ENCODE peak calls at places on chromosomes 2 and 18, in ten cellular contexts. J is body of pancreas, Y is left ventricle myocardium inferior, N is osteocyte, D is OCI-LY7, M is choroid plexus epithelial cell, I is upper lobe of right lung, X is uterus, S is fibroblast of mammary gland, R is HL-60. G is an unnamed sample.

GRCh38 chr2:30361751-30362394 is 85.2 kb upstream of the LCLAT1 start:
- DNase-seq in Y (no peak), J (no peak), M (no peak), R (no peak), X (no peak), S (no peak), N (no peak), D (no peak), I (no peak), G (no peak)

GRCh38 chr2:217827430-217828201 is 175.2 kb downstream of the TNS1 start:
- DNase-seq in N (no peak), J (peak), S (peak), I (peak), D (no peak), R (no peak), X (no peak), Y (peak), M (no peak), G (no peak)

GRCh38 chr2:44479127-44479887 is 117.6 kb downstream of the CAMKMT start:
- DNase-seq in X (no peak), D (peak), Y (no peak), J (peak), R (peak), M (peak), I (no peak), N (no peak), S (peak), G (peak)

GRCh38 chr2:20648831-20649230 is 2.1 kb downstream of the HS1BP3 start:
- DNase-seq in N (no peak), Y (no peak), J (no peak), X (no peak), R (no peak), I (no peak), D (no peak), M (no peak), S (no peak), G (no peak)

GRCh38 chr2:12948963-12949353 is 232.2 kb downstream of the TRIB2 start:
- DNase-seq in D (no peak), X (no peak), N (no peak), J (no peak), M (no peak), R (no peak), S (no peak), Y (no peak), I (no peak), G (no peak)

GRCh38 chr2:71157124-71157802 is 26.8 kb downstream of the MPHOSPH10 start:
- DNase-seq in Y (peak), X (peak), J (peak), I (no peak), M (peak), D (peak), S (peak), N (no peak), R (peak), G (no peak)

GRCh38 chr18:37578886-37579513 is 13.4 kb upstream of the CELF4 start:
- DNase-seq in J (no peak), S (peak), X (no peak), Y (no peak), I (no peak), M (peak), R (peak), D (peak), N (no peak), G (no peak)

GRCh38 chr2:20450201-20451108 is 3.6 kb downstream of the RHOB start:
- DNase-seq in N (no peak), J (peak), S (peak), R (no peak), X (peak), M (peak), Y (peak), D (no peak), I (no peak), G (peak)

GRCh38 chr2:42835577-42836371 is 43.4 kb upstream of the HAAO start:
- DNase-seq in S (peak), D (no peak), M (peak), J (peak), N (peak), Y (no peak), X (peak), I (peak), R (peak), G (peak)

GRCh38 chr2:68141875-68142274 is 15.8 kb upstream of the PNO1 start:
- DNase-seq in X (no peak), R (no peak), D (no peak), I (no peak), N (no peak), Y (no peak), J (no peak), M (no peak), S (no peak), G (no peak)

GRCh38 chr18:8703181-8703638 is 2.1 kb upstream of the MTCL1 start:
- DNase-seq in N (peak), M (no peak), J (no peak), D (no peak), R (no peak), X (no peak), I (no peak), Y (no peak), S (no peak), G (no peak)

GRCh38 chr2:135638825-135639224 is 102.8 kb upstream of the UBXN4 start:
- DNase-seq in S (no peak), R (no peak), Y (no peak), D (no peak), I (no peak), J (no peak), X (no peak), M (peak), N (no peak), G (no peak)

GRCh38 chr2:122749347-122749850 is 993.9 kb downstream of the TSN start:
- DNase-seq in N (no peak), S (no peak), J (no peak), Y (no peak), I (no peak), D (no peak), R (no peak), X (no peak), M (no peak), G (no peak)

GRCh38 chr2:109647636-109648035 is 33.5 kb downstream of the SOWAHC start:
- DNase-seq in D (no peak), X (no peak), I (no peak), N (no peak), S (no peak), R (no peak), Y (no peak), J (no peak), M (peak), G (peak)

GRCh38 chr2:216508229-216508628 is 9.6 kb downstream of the RPL37A start:
- DNase-seq in X (no peak), M (no peak), N (no peak), D (no peak), R (no peak), Y (no peak), I (no peak), S (no peak), J (no peak), G (no peak)

GRCh38 chr2:38233231-38233983 is 143.7 kb downstream of the ATL2 start:
- DNase-seq in M (peak), Y (no peak), J (no peak), I (no peak), R (no peak), N (no peak), D (no peak), S (peak), X (no peak), G (peak)

GRCh38 chr18:70228546-70228945 is 23.1 kb upstream of the RTTN start:
- DNase-seq in X (no peak), R (peak), D (no peak), M (no peak), N (no peak), I (no peak), J (no peak), Y (no peak), S (peak), G (no peak)

GRCh38 chr2:160039166-160039903 is 23.1 kb downstream of the PLA2R1 start:
- DNase-seq in X (peak), D (no peak), I (no peak), R (no peak), N (no peak), M (peak), S (peak), Y (no peak), J (peak), G (no peak)

GRCh38 chr18:71221405-71221804 is 932.6 kb downstream of the SOCS6 start:
- DNase-seq in M (no peak), S (no peak), D (no peak), J (no peak), Y (no peak), R (no peak), N (no peak), I (no peak), X (no peak), G (no peak)

GRCh38 chr2:62992561-62992960 is 58.1 kb upstream of the OTX1 start:
- DNase-seq in X (no peak), S (no peak), Y (no peak), M (no peak), I (no peak), D (no peak), J (no peak), R (no peak), N (no peak), G (no peak)

GRCh38 chr18:22167471-22168151 is 1.8 kb upstream of the GATA6 start:
- DNase-seq in X (peak), D (no peak), S (no peak), I (no peak), J (peak), Y (peak), M (no peak), R (no peak), N (no peak), G (no peak)

GRCh38 chr2:222180619-222181018 is 118.2 kb downstream of the PAX3 start:
- DNase-seq in I (no peak), Y (no peak), N (no peak), R (no peak), X (no peak), M (no peak), D (no peak), S (peak), J (no peak), G (no peak)

GRCh38 chr2:113192459-113193100 is 18.8 kb downstream of the PSD4 start:
- DNase-seq in N (no peak), R (no peak), X (no peak), J (no peak), S (no peak), Y (no peak), I (no peak), D (no peak), M (no peak), G (no peak)
- TF ChIP-seq CTCF in N (no peak), R (no peak), X (no peak), J (no peak), S (no peak), Y (no peak), I (no peak), D (no peak), M (peak), G (no peak)

DNA sequence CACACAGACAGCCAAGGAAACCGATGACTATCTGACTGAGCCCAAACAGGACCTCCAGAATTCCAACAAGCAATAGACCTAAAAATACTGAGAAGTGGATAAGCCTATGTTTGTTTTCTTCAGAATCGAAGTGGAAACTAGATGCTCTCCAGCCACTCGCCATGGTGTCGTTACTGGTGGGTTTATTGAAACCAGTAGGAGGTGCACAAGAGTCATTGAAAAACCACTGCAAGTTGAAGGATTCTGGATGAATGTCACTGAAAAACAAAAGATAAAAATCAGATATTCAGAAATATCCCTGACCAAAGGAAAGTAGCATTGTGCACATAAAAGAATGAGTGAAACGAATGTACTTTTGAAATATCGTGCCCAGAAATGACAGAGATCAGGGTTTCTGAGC is 15.3 kb downstream of the TM4SF20 start:
- DNase-seq in I (no peak), M (peak), N (no peak), Y (no peak), D (no peak), X (no peak), R (no peak), S (peak), J (no peak), G (no peak)
- TF ChIP-seq CTCF in I (no peak), M (peak), N (no peak), Y (no peak), D (peak), X (no peak), R (no peak), S (peak), J (peak), G (peak)

GRCh38 chr18:61001138-61001537 is 332.1 kb upstream of the CDH20 start:
- DNase-seq in M (no peak), I (no peak), N (no peak), J (no peak), Y (no peak), D (no peak), R (no peak), S (peak), X (no peak), G (peak)

DNA sequence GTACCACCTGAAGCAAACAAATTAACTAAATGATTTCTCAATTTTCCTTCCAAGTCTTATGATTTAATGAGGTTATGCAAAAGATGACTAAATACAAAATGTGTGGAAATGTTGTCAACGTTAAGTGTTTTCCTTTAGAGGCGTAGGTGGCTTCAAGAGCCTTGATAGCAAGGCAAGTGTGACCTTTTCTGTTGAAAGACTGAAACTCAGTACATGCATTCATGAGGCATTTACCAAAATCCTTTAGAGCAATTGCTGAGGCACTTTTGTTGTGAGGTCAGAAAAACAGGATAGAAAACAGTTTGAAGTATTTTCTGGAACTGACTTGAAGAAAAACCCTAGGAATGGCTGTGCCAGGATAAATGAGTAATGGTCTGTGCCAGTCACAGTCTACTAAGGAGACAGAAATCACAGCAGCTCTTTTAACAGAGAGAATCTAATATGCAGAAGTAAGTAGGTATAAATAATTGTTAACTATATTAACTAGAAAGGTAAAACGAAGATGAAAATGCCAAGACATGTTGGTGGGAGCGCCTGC is 326.5 kb upstream of the CDH20 start:
- DNase-seq in D (no peak), R (no peak), X (no peak), J (no peak), Y (no peak), I (no peak), N (no peak), S (no peak), M (no peak), G (no peak)
- TF ChIP-seq CTCF in D (no peak), R (no peak), X (no peak), J (no peak), Y (no peak), I (no peak), N (no peak), S (no peak), M (no peak), G (no peak)

GRCh38 chr2:79982445-79982844 is 322.1 kb downstream of the LRRTM1 start:
- DNase-seq in J (no peak), I (peak), Y (no peak), M (no peak), R (peak), X (no peak), D (peak), S (no peak), N (no peak), G (no peak)
- TF ChIP-seq CTCF in J (peak), I (peak), Y (peak), M (no peak), R (peak), X (no peak), D (peak), S (peak), N (peak), G (peak)

GRCh38 chr2:195533771-195534642 is 123.0 kb upstream of the SLC39A10 start:
- DNase-seq in D (peak), X (no peak), I (peak), R (no peak), N (no peak), J (peak), S (peak), Y (peak), M (peak), G (peak)
- TF ChIP-seq CTCF in D (peak), X (no peak), I (no peak), R (no peak), N (peak), J (no peak), S (no peak), Y (no peak), M (peak), G (peak)

GRCh38 chr2:60339286-60339685 is 214.2 kb downstream of the BCL11A start:
- DNase-seq in J (no peak), I (no peak), S (no peak), R (no peak), N (peak), D (no peak), Y (no peak), X (no peak), M (no peak), G (no peak)

GRCh38 chr2:60336442-60337141 is 216.9 kb downstream of the BCL11A start:
- DNase-seq in J (no peak), I (no peak), D (peak), S (no peak), M (no peak), R (peak), N (peak), Y (no peak), X (no peak), G (no peak)

GRCh38 chr2:60334610-60335009 is 218.8 kb downstream of the BCL11A start:
- DNase-seq in J (no peak), R (peak), N (peak), M (no peak), X (no peak), D (no peak), I (no peak), Y (no peak), S (no peak), G (no peak)

GRCh38 chr2:60335533-60336237 is 217.8 kb downstream of the BCL11A start:
- DNase-seq in N (peak), I (no peak), Y (no peak), J (peak), R (peak), S (no peak), M (no peak), D (no peak), X (no peak), G (no peak)

DNA sequence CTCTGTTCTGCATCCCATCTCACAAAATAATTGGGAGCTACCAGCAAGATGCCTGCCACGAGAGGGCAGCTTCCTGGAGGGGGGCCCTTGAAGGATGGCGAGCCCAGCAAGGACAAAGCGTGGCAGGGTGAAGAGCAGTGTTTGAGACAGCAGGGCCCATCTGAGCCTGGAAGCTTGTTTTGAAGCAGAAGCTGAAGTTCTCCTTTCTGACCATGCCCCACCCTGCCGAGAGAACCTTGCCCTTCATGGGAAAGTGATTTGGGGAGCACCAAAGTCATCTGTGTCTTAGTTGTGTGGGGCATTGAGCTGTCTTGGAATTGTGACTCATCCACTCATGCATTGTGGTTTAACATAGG is 216.3 kb downstream of the BCL11A start:
- DNase-seq in D (peak), R (peak), Y (peak), J (peak), I (peak), S (no peak), M (no peak), N (peak), X (no peak), G (no peak)
- TF ChIP-seq CTCF in D (peak), R (no peak), Y (peak), J (peak), I (no peak), S (no peak), M (no peak), N (no peak), X (no peak), G (peak)

GRCh38 chr2:9392895-9393757 is 30.2 kb downstream of the ITGB1BP1 start:
- DNase-seq in S (peak), R (no peak), J (no peak), D (no peak), M (peak), N (no peak), I (no peak), Y (no peak), X (peak), G (no peak)
- TF ChIP-seq CTCF in S (no peak), R (no peak), J (no peak), D (no peak), M (no peak), N (no peak), I (no peak), Y (no peak), X (no peak), G (no peak)